ENCODE peak calls at places on chromosomes 16 and 17, in five cellular contexts. P is hypothalamus, M is substantia nigra, Q is NCI-H345, D is SK-N-SH. H is an unnamed sample.

GRCh38 chr17:65294184-65294719 is 157.1 kb downstream of the RGS9 start:
- DNase-seq in P (peak; percentile 46), M (peak; percentile 6), Q (peak; percentile 55), D (peak; percentile 87), H (peak; percentile 48)

GRCh38 chr17:75940727-75941441 is at the start of gene FBF1:
- DNase-seq in P (peak; percentile 97), M (peak; percentile 90), Q (peak; percentile 98), D (peak; percentile 100), H (peak; percentile 99)

GRCh38 chr17:16287563-16288027 is 65.7 kb downstream of the CENPV start:
- DNase-seq in P (no peak), M (no peak), Q (no peak), D (no peak), H (no peak)

GRCh38 chr17:44915321-44915726 is at the start of gene GFAP:
- DNase-seq in P (peak; percentile 68), M (peak; percentile 40), Q (no peak), D (peak; percentile 22), H (no peak)

GRCh38 chr16:74862743-74863244 is 88.2 kb upstream of the FA2H start:
- DNase-seq in P (no peak), M (no peak), Q (peak; percentile 42), D (peak; percentile 71), H (no peak)

GRCh38 chr16:67407788-67408452 is 8.4 kb downstream of the ZDHHC1 start:
- DNase-seq in P (no peak), M (no peak), Q (no peak), D (no peak), H (no peak)

GRCh38 chr16:55257971-55258613 is 65.9 kb upstream of the IRX6 start:
- DNase-seq in P (no peak), M (no peak), Q (no peak), D (peak; percentile 45), H (no peak)

GRCh38 chr17:47708864-47709541 is 15.0 kb downstream of the TBKBP1 start:
- DNase-seq in P (peak; percentile 35), M (no peak), Q (no peak), D (no peak), H (no peak)

GRCh38 chr17:70084476-70084875 is 9.5 kb downstream of the KCNJ16 start:
- DNase-seq in P (no peak), M (no peak), Q (no peak), D (no peak), H (no peak)

GRCh38 chr16:72785886-72786285 is 262.0 kb downstream of the ZFHX3 start:
- DNase-seq in P (no peak), M (no peak), Q (no peak), D (no peak), H (no peak)